ENCODE peak calls at places on chromosomes 4 and X, in five cellular contexts. One of them, this sample, is unnamed. For H3K27me3, the result is how much of the 10 kb centered on the place peaks cover.

GRCh38 chr4:54065282-54066087 is 1.1 kb upstream of the CHIC2 start:
- DNase-seq in ovary: no peak
- DNase-seq in Panc1: no peak
- DNase-seq in GM12878: no peak
- DNase-seq in brain microvascular endothelial cell: no peak
- DNase-seq in this sample: no peak

GRCh38 chr4:168634276-168634802 is 137.5 kb downstream of the PALLD start:
- DNase-seq in brain microvascular endothelial cell: peak
- DNase-seq in GM12878: no peak
- DNase-seq in Panc1: no peak
- DNase-seq in ovary: peak
- DNase-seq in this sample: peak

GRCh38 chr4:104128850-104129213 is 365.9 kb downstream of the CXXC4 start:
- DNase-seq in GM12878: no peak
- DNase-seq in ovary: no peak
- DNase-seq in brain microvascular endothelial cell: no peak
- DNase-seq in Panc1: no peak
- DNase-seq in this sample: no peak

GRCh38 chr4:20253799-20254409 is 2.2 kb downstream of the SLIT2 start:
- DNase-seq in ovary: peak
- DNase-seq in brain microvascular endothelial cell: no peak
- DNase-seq in Panc1: no peak
- DNase-seq in GM12878: no peak
- DNase-seq in this sample: no peak

GRCh38 chrX:152632445-152633097 is 5.1 kb upstream of the GABRQ start:
- DNase-seq in ovary: no peak
- DNase-seq in brain microvascular endothelial cell: peak
- DNase-seq in GM12878: no peak
- DNase-seq in Panc1: peak
- DNase-seq in this sample: peak

GRCh38 chrX:149510386-149510785 is 5.3 kb upstream of the IDS start:
- DNase-seq in GM12878: no peak
- DNase-seq in ovary: no peak
- DNase-seq in brain microvascular endothelial cell: no peak
- DNase-seq in Panc1: no peak
- DNase-seq in this sample: no peak

GRCh38 chr4:97411352-97411751 is 731.9 kb downstream of the STPG2 start:
- DNase-seq in Panc1: no peak
- DNase-seq in ovary: no peak
- DNase-seq in GM12878: no peak
- DNase-seq in brain microvascular endothelial cell: no peak
- DNase-seq in this sample: no peak

GRCh38 chr4:76688737-76689078 is 209.2 kb downstream of the SOWAHB start:
- DNase-seq in ovary: no peak
- DNase-seq in Panc1: no peak
- DNase-seq in GM12878: no peak
- DNase-seq in brain microvascular endothelial cell: no peak
- DNase-seq in this sample: no peak

GRCh38 chr4:666436-666810 is 7.7 kb downstream of the ATP5ME start:
- DNase-seq in ovary: no peak
- DNase-seq in GM12878: no peak
- DNase-seq in Panc1: no peak
- DNase-seq in brain microvascular endothelial cell: no peak
- DNase-seq in this sample: no peak

GRCh38 chr4:16858275-16858752 is 40.1 kb downstream of the LDB2 start:
- DNase-seq in brain microvascular endothelial cell: peak
- DNase-seq in Panc1: no peak
- DNase-seq in GM12878: no peak
- DNase-seq in ovary: no peak
- DNase-seq in this sample: peak

GRCh38 chr4:182144621-182145359 is 98.4 kb upstream of the TENM3 start:
- DNase-seq in GM12878: no peak
- DNase-seq in brain microvascular endothelial cell: no peak
- DNase-seq in Panc1: no peak
- DNase-seq in ovary: peak
- DNase-seq in this sample: no peak

GRCh38 chr4:116705466-116705865 is 379.9 kb downstream of the TRAM1L1 start:
- DNase-seq in brain microvascular endothelial cell: no peak
- DNase-seq in Panc1: no peak
- DNase-seq in ovary: no peak
- DNase-seq in GM12878: no peak
- DNase-seq in this sample: no peak

DNA sequence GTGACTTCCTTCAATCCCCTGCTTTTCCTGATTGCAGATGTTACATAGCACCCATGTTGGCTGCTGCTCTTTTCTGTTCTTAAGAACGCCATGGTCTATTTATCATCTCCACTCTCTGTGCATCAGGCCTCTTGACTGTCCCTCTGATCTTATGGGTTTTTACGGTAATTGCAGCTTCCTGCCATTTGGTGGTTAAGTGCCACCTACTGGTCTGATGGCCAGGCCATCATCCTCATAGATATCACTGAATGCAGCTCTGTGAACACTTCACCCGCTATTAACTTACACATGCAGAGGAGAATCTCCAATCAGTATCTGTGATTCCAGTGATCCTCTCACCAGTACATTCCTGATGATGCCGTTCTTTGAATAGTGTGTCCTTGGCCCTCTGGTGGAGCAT is 382.4 kb downstream of the TRAM1L1 start:
- DNase-seq in Panc1: no peak
- DNase-seq in GM12878: no peak
- DNase-seq in brain microvascular endothelial cell: no peak
- DNase-seq in ovary: no peak
- DNase-seq in this sample: no peak
- TF ChIP-seq CTCF in Panc1: peak
- TF ChIP-seq CTCF in GM12878: peak
- TF ChIP-seq CTCF in brain microvascular endothelial cell: peak
- TF ChIP-seq CTCF in ovary: no peak
- TF ChIP-seq CTCF in this sample: no peak

DNA sequence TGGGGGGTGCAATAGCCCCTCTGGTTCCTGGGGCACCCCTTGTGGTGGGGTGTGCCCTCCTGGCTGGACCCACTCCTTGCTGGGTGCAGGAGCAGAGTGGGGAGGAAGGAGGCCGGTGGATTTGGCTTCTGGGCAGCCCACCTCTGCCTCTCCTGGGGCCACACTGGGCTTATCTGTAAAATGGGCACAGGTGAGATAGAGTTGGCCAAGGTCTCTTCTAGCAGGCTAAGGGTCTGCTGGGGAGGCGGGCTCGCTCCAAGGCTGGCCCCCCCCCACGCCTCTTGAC is 12.8 kb downstream of the HMX1 start:
- DNase-seq in GM12878: no peak
- DNase-seq in ovary: no peak
- DNase-seq in brain microvascular endothelial cell: no peak
- DNase-seq in Panc1: no peak
- DNase-seq in this sample: no peak
- H3K27me3 ChIP-seq in GM12878: under half
- H3K27me3 ChIP-seq in ovary: under half
- H3K27me3 ChIP-seq in brain microvascular endothelial cell: half or more
- H3K27me3 ChIP-seq in Panc1: under half
- H3K27me3 ChIP-seq in this sample: half or more

DNA sequence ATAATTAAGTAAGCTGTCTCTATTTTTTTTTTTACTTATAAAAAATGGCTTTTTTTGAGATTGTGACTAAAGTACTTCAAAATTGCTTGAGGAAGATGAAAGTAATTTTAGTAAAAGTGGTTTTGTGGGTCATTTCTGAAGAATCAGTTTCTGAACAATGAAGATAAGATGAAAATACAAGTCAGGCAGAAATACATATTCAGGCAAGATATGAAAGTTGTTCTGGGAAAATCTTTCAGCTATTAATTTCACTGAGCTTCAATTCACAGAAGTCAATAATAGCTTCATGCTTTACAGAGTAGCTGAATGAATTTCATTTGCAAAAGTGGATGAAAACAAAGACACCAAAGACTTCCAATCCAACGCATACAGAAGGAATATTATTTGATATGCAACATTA is 305.2 kb upstream of the ARSJ start:
- DNase-seq in ovary: no peak
- DNase-seq in Panc1: no peak
- DNase-seq in brain microvascular endothelial cell: no peak
- DNase-seq in GM12878: no peak
- DNase-seq in this sample: no peak
- H3K27ac ChIP-seq in ovary: no peak
- H3K27ac ChIP-seq in Panc1: no peak
- H3K27ac ChIP-seq in brain microvascular endothelial cell: no peak
- H3K27ac ChIP-seq in GM12878: no peak
- H3K27ac ChIP-seq in this sample: no peak

DNA sequence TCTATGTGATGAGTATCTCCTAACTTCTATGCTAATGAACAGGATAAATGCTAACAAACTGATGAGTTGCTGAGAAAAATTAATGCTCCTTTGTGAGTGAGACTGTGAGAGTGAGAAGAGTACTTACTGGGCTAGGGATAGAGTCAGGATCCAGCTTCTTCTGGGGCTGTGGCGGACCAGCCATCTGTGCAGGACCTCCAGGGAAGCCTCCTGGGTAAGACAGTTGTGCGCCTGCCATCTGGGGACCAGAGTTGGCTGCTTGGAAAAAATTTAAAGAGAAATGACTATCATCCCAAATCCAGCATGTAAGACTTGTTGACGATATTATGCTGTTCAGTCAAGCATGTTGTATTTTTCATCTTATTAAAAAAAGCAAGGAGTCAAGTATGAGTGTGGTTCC is 21.0 kb downstream of the SEC24D start:
- DNase-seq in ovary: no peak
- DNase-seq in GM12878: no peak
- DNase-seq in Panc1: no peak
- DNase-seq in brain microvascular endothelial cell: no peak
- DNase-seq in this sample: no peak
- TF ChIP-seq CTCF in ovary: no peak
- TF ChIP-seq CTCF in GM12878: no peak
- TF ChIP-seq CTCF in Panc1: no peak
- TF ChIP-seq CTCF in brain microvascular endothelial cell: no peak
- TF ChIP-seq CTCF in this sample: no peak

DNA sequence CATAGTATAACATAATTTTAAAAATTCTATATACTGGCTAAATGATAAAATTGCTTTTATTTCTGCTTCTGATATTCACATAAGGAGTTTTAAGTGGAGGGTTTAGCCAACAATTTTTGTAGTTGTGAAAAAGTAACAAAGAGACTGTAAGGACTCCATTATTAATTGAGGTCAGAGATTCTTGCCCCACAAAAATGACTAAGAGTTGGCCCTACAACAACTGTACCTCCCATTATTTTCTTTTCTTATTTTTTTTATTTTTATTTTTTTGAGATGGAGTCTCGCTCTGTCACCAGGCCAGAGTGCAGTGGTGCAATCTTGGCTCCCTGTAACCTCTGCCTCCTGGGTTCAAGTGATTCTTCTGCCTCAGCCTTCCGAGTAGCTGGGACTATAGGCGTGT is 9.4 kb upstream of the ADH1B start:
- DNase-seq in Panc1: no peak
- DNase-seq in ovary: no peak
- DNase-seq in brain microvascular endothelial cell: no peak
- DNase-seq in GM12878: no peak
- DNase-seq in this sample: no peak
- H3K27me3 ChIP-seq in Panc1: under half
- H3K27me3 ChIP-seq in ovary: under half
- H3K27me3 ChIP-seq in brain microvascular endothelial cell: under half
- H3K27me3 ChIP-seq in GM12878: under half
- H3K27me3 ChIP-seq in this sample: under half

GRCh38 chr4:10929818-10930217 is 245.2 kb upstream of the CLNK start:
- DNase-seq in brain microvascular endothelial cell: no peak
- DNase-seq in GM12878: no peak
- DNase-seq in ovary: no peak
- DNase-seq in Panc1: no peak
- DNase-seq in this sample: no peak

GRCh38 chr4:10926025-10926424 is 241.5 kb upstream of the CLNK start:
- DNase-seq in Panc1: no peak
- DNase-seq in GM12878: no peak
- DNase-seq in brain microvascular endothelial cell: peak
- DNase-seq in ovary: no peak
- DNase-seq in this sample: no peak

DNA sequence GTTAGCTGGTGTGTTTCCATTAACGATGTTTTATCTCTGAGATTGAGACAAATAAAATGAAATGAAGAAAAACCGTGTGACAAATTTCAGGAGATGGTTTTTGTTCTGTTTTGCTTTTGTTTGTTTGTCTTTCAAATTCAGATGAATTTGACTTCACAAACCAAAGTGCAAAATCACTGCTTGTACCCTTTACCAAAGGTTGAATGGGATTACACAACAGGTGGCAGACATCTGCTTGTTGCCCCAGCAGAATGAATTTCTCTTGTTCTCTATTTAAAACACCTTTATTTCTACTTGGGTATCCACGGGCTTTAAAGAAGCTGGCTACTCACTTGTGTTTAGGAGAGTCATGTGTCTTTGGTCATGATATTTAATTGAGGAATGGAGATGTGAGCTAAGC is 239.7 kb upstream of the CLNK start:
- DNase-seq in Panc1: no peak
- DNase-seq in ovary: no peak
- DNase-seq in GM12878: no peak
- DNase-seq in brain microvascular endothelial cell: no peak
- DNase-seq in this sample: no peak
- H3K27ac ChIP-seq in Panc1: no peak
- H3K27ac ChIP-seq in ovary: no peak
- H3K27ac ChIP-seq in GM12878: no peak
- H3K27ac ChIP-seq in brain microvascular endothelial cell: no peak
- H3K27ac ChIP-seq in this sample: no peak

This sample was measured in AG04450.